ENCODE peak calls at places on chromosomes 5 and 9, in six cellular contexts. Q is coronary artery, Z is AG09309, R is body of pancreas, G is transverse colon, M is GM23338. P is an unnamed sample.

GRCh38 chr9:128550226-128550625 is 2.2 kb upstream of the SPTAN1 start:
- DNase-seq in Z (no peak), G (no peak), R (no peak), M (no peak), Q (no peak), P (no peak)

GRCh38 chr5:179827684-179828083 is 7.0 kb downstream of the SQSTM1 start:
- DNase-seq in M (peak), R (no peak), Q (no peak), Z (no peak), G (peak), P (peak)

GRCh38 chr9:93205045-93205768 is 21.3 kb downstream of the WNK2 start:
- DNase-seq in M (no peak), Z (no peak), G (no peak), R (no peak), Q (peak), P (no peak)

GRCh38 chr9:14895806-14896205 is 14.4 kb downstream of the FREM1 start:
- DNase-seq in Z (no peak), M (peak), G (no peak), Q (no peak), R (no peak), P (peak)

GRCh38 chr5:120405291-120405864 is 58.7 kb upstream of the PRR16 start:
- DNase-seq in R (no peak), Q (no peak), G (no peak), Z (peak), M (no peak), P (peak)

GRCh38 chr5:109239501-109239900 is 170.3 kb downstream of the PJA2 start:
- DNase-seq in Q (no peak), Z (no peak), R (no peak), G (no peak), M (no peak), P (no peak)

GRCh38 chr5:965604-966344 is 42.8 kb upstream of the NKD2 start:
- DNase-seq in R (no peak), M (no peak), Z (no peak), Q (no peak), G (no peak), P (no peak)

GRCh38 chr9:137550958-137551655 is 572 bp upstream of the MRPL41 start:
- DNase-seq in Q (no peak), R (no peak), M (peak), G (no peak), Z (no peak), P (peak)

GRCh38 chr9:108537756-108538155 is 318.0 kb downstream of the ACTL7B start:
- DNase-seq in Z (no peak), R (no peak), Q (no peak), G (no peak), M (no peak), P (no peak)

GRCh38 chr9:37582548-37583157 is 6.5 kb upstream of the FBXO10 start:
- DNase-seq in Z (peak), G (no peak), M (peak), R (no peak), Q (no peak), P (peak)

GRCh38 chr9:123354806-123355508 is 1.0 kb upstream of the CRB2 start:
- DNase-seq in R (no peak), M (no peak), Q (no peak), G (no peak), Z (no peak), P (no peak)

GRCh38 chr5:178460598-178461425 is 129.4 kb downstream of the COL23A1 start:
- DNase-seq in Z (no peak), R (peak), M (peak), G (peak), Q (peak), P (peak)

GRCh38 chr5:6831678-6832077 is 118.4 kb downstream of the TENT4A start:
- DNase-seq in R (no peak), Q (no peak), G (no peak), M (no peak), Z (no peak), P (no peak)

GRCh38 chr9:81244631-81245030 is 444.7 kb downstream of the TLE1 start:
- DNase-seq in M (no peak), Z (no peak), R (no peak), Q (no peak), G (no peak), P (no peak)

GRCh38 chr5:173671121-173671949 is 54.9 kb upstream of the BOD1 start:
- DNase-seq in M (no peak), Q (peak), G (peak), R (peak), Z (no peak), P (no peak)

GRCh38 chr9:114721491-114722362 is 39.7 kb upstream of the TEX48 start:
- DNase-seq in G (no peak), Z (peak), Q (no peak), M (no peak), R (no peak), P (peak)

GRCh38 chr5:140250386-140250785 is 52.5 kb downstream of the PFDN1 start:
- DNase-seq in Z (no peak), M (no peak), G (no peak), Q (no peak), R (no peak), P (no peak)

GRCh38 chr5:132234684-132235062 is 7.0 kb upstream of the P4HA2 start:
- DNase-seq in Z (no peak), M (no peak), R (peak), Q (peak), G (no peak), P (no peak)

GRCh38 chr5:180187767-180188166 is 21.2 kb downstream of the RASGEF1C start:
- DNase-seq in Z (no peak), R (no peak), Q (no peak), M (no peak), G (no peak), P (no peak)

GRCh38 chr5:108345541-108346171 is 36.2 kb downstream of the FBXL17 start:
- DNase-seq in M (peak), R (no peak), Z (no peak), G (no peak), Q (no peak), P (peak)

GRCh38 chr9:90090997-90091396 is 486.2 kb downstream of the GADD45G start:
- DNase-seq in Q (no peak), M (no peak), R (no peak), G (no peak), Z (no peak), P (no peak)

GRCh38 chr9:6113819-6114218 is 98.4 kb upstream of the RANBP6 start:
- DNase-seq in G (no peak), Q (no peak), R (no peak), Z (no peak), M (no peak), P (no peak)

GRCh38 chr5:469752-470483 is 26.9 kb downstream of the EXOC3 start:
- DNase-seq in R (no peak), G (peak), Q (no peak), M (no peak), Z (no peak), P (no peak)

GRCh38 chr5:172878585-172879433 is 44.8 kb downstream of the ERGIC1 start:
- DNase-seq in Z (no peak), Q (no peak), M (no peak), R (no peak), G (no peak), P (no peak)

GRCh38 chr5:40400245-40400644 is 279.5 kb upstream of the PTGER4 start:
- DNase-seq in Z (no peak), Q (no peak), R (no peak), M (no peak), G (no peak), P (no peak)

GRCh38 chr5:175830586-175831300 is 40.6 kb upstream of the CPLX2 start:
- DNase-seq in G (no peak), Q (no peak), M (no peak), R (no peak), Z (no peak), P (no peak)

GRCh38 chr5:82635561-82636288 is 357.6 kb upstream of the RPS23 start:
- DNase-seq in Z (no peak), G (peak), Q (no peak), M (no peak), R (peak), P (peak)

GRCh38 chr5:170986598-170986997 is 124.8 kb downstream of the RANBP17 start:
- DNase-seq in R (no peak), G (no peak), Z (peak), M (no peak), Q (no peak), P (peak)
- TF ChIP-seq CTCF in R (peak), G (no peak), Z (no peak), M (peak), Q (no peak), P (no peak)

GRCh38 chr5:151286246-151286645 is 17.3 kb downstream of the SLC36A3 start:
- DNase-seq in R (no peak), M (no peak), G (no peak), Q (no peak), Z (no peak), P (no peak)

GRCh38 chr5:151283120-151283825 is 20.3 kb downstream of the SLC36A3 start:
- DNase-seq in G (no peak), Z (no peak), R (no peak), Q (no peak), M (no peak), P (no peak)

GRCh38 chr5:151281001-151281639 is 22.4 kb downstream of the SLC36A3 start:
- DNase-seq in R (no peak), Q (no peak), G (no peak), M (no peak), Z (no peak), P (no peak)

GRCh38 chr5:151285683-151286082 is 17.9 kb downstream of the SLC36A3 start:
- DNase-seq in Q (no peak), G (no peak), M (no peak), Z (no peak), R (no peak), P (no peak)

GRCh38 chr5:151284392-151284967 is 19.1 kb downstream of the SLC36A3 start:
- DNase-seq in M (peak), G (no peak), R (no peak), Q (no peak), Z (no peak), P (no peak)
- TF ChIP-seq CTCF in M (peak), G (no peak), R (no peak), Q (no peak), Z (peak), P (peak)

GRCh38 chr5:72082048-72082447 is 25.2 kb upstream of the MAP1B start:
- DNase-seq in R (no peak), Z (no peak), G (no peak), Q (no peak), M (no peak), P (no peak)
- TF ChIP-seq CTCF in R (no peak), Z (no peak), G (no peak), Q (no peak), M (peak), P (peak)

GRCh38 chr5:99589424-99589823 is 660.6 kb upstream of the CHD1 start:
- DNase-seq in Q (no peak), M (no peak), Z (no peak), R (no peak), G (no peak), P (no peak)
- TF ChIP-seq CTCF in Q (no peak), M (no peak), Z (no peak), R (no peak), G (no peak), P (no peak)

GRCh38 chr5:103829585-103829984 is 267.0 kb upstream of the NUDT12 start:
- DNase-seq in Z (no peak), R (no peak), Q (no peak), M (peak), G (no peak), P (no peak)
- TF ChIP-seq CTCF in Z (peak), R (no peak), Q (no peak), M (peak), G (peak), P (peak)

DNA sequence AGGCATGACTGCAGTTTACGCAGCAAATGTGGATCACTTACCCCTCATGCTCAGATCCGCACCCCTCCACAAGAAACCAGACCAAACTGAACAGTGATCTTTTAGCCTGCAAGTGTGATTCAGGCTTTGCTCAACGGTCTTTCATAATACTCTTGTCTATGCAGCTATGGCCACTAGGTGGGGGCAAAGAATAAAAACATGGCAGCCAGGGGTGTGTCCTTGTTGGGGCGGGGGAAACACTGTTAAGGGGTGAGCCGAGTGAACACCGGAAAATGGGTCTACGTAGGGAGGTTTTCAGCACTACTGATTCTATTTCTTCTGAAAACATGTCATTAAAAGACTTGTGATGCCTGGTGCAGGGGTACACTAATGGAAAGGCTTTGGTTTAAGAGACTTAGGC is 49.8 kb upstream of the GPR151 start:
- DNase-seq in Q (no peak), G (peak), Z (peak), R (peak), M (peak), P (peak)
- TF ChIP-seq CTCF in Q (no peak), G (peak), Z (peak), R (peak), M (peak), P (peak)

DNA sequence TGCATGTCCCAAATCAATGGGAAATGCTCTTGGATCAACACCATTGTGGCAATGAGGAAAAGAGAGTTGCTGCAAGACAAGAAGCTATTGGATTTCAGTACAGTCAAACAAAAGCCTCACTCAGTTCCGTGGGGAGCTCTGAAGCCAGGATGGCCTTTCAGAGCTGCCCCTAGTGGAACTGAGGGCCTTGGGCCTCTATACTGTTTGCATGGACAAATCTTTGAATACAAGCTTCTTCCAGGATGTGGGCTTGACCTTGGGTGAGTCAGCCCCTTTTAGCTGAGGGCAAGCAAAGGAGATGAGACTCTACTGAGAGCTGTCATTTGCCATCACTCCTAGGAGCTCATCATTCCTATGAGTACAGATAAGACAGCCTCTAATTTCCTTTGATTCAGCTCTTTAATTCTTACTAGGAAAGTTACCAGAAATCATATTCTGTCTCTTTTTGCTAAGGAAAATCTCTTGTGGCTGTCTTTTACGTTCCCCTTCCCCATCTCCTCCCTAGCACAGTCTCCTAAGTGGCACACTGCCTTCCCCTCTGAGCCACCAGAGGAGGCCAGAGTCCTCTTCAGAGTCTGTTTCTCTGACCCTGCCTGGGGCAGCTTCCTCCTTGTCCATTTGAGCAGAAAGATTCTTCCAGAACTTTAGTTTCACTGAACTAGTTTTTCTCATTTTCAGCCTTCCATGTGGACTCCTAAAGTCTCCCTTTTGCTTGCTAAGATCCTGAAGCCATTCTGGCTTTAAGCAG is 168.8 kb upstream of the POC5 start:
- DNase-seq in Q (no peak), M (peak), R (no peak), Z (no peak), G (no peak), P (no peak)
- TF ChIP-seq CTCF in Q (no peak), M (peak), R (no peak), Z (no peak), G (peak), P (peak)

GRCh38 chr5:86971034-86971511 is 296.6 kb upstream of the RASA1 start:
- DNase-seq in G (no peak), Z (no peak), M (peak), R (no peak), Q (no peak), P (peak)

GRCh38 chr5:86964889-86965288 is 302.8 kb upstream of the RASA1 start:
- DNase-seq in Q (no peak), R (no peak), G (no peak), M (no peak), Z (no peak), P (no peak)

DNA sequence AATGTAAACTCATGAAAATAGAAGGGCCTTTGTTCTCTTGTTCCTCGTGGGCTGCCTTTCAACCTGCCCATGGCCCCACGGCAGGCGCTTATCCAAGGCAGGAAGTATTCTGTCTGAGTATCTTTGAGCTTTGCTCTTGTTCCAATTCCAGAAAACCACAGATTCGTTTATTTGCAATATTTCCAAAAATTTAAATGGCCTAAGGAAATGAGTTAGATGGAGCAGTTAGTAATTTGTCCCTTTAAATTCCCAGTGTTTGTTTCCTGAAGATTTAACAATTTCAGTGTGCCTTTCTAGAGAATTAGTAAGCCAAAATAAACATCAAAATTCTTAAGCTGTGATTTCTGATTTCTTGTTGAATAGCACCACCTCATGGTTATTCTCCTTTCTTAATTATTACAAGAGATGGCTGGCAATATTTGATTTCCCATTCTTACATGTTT is 299.4 kb upstream of the RASA1 start:
- DNase-seq in G (no peak), Z (peak), M (peak), R (peak), Q (no peak), P (peak)
- TF ChIP-seq CTCF in G (no peak), Z (peak), M (peak), R (peak), Q (no peak), P (peak)

DNA sequence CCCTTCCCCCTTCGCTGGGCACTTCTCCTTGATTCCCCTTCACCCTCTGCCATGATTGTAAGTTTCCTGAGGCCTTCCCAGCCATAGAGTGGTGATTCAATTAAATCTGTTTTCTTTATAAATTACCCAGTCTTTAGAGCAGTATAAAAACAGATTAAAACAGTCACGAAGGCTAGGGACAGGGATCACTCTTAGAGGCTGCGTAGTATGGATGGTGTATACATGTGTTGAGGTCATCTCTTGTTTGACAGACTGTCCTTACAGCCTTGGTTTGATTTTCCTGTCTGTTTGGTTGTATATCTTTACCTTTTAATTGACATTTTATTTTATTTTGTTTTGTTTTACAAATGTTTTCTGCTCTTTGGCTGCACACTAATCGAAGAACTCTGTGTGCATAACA is 1155.7 kb upstream of the CDH18 start:
- DNase-seq in Z (no peak), M (no peak), R (no peak), G (no peak), Q (no peak), P (no peak)
- TF ChIP-seq CTCF in Z (no peak), M (no peak), R (no peak), G (no peak), Q (no peak), P (no peak)